ENCODE peak calls at places on chromosomes 16 and 17, in eight cellular contexts. L is testis, K is pancreas, W is uterus, S is body of pancreas, M is HAP-1, T is tibial artery, Y is trophoblast cell. D is an unnamed sample.

GRCh38 chr16:12141073-12141472 is 164.5 kb downstream of the SNX29 start:
- DNase-seq in L (no peak), K (no peak), W (no peak), S (no peak), M (no peak), T (no peak), Y (no peak), D (no peak)

GRCh38 chr17:50184057-50184456 is 17.4 kb downstream of the COL1A1 start:
- DNase-seq in L (no peak), K (no peak), W (no peak), S (no peak), M (no peak), T (no peak), Y (no peak), D (no peak)

GRCh38 chr16:9092282-9092962 is 978 bp downstream of the HAPSTR1 start:
- DNase-seq in L (peak; percentile 31), K (peak; percentile 51), W (peak; percentile 47), S (peak; percentile 30), M (no peak), T (peak; percentile 36), Y (peak; percentile 8), D (peak; percentile 88)

GRCh38 chr16:85393674-85394510 is 219.2 kb upstream of the GSE1 start:
- DNase-seq in L (peak; percentile 53), K (peak; percentile 63), W (peak; percentile 80), S (peak; percentile 63), M (peak; percentile 30), T (peak; percentile 26), Y (peak; percentile 30), D (peak; percentile 86)

GRCh38 chr17:38705803-38706624 is 941 bp downstream of the MLLT6 start:
- DNase-seq in L (peak; percentile 73), K (peak; percentile 60), W (peak; percentile 72), S (peak; percentile 53), M (peak; percentile 84), T (peak; percentile 73), Y (no peak), D (peak; percentile 86)

GRCh38 chr17:51120357-51120738 is 320 bp downstream of the SPAG9 start:
- DNase-seq in L (peak; percentile 53), K (no peak), W (no peak), S (peak; percentile 67), M (no peak), T (no peak), Y (peak; percentile 27), D (no peak)

GRCh38 chr17:59914274-59914854 is 21.4 kb downstream of the RPS6KB1 start:
- DNase-seq in L (peak; percentile 22), K (no peak), W (no peak), S (no peak), M (peak; percentile 56), T (no peak), Y (no peak), D (no peak)

GRCh38 chr17:64005734-64006167 is 7.6 kb downstream of the PRR29 start:
- DNase-seq in L (no peak), K (no peak), W (no peak), S (peak; percentile 48), M (no peak), T (no peak), Y (no peak), D (peak; percentile 80)

GRCh38 chr17:17347234-17347955 is 44.2 kb downstream of the NT5M start:
- DNase-seq in L (no peak), K (no peak), W (no peak), S (no peak), M (no peak), T (no peak), Y (no peak), D (no peak)

GRCh38 chr17:65101371-65101770 is 35.8 kb upstream of the RGS9 start:
- DNase-seq in L (no peak), K (no peak), W (no peak), S (no peak), M (no peak), T (no peak), Y (no peak), D (no peak)

GRCh38 chr16:30087181-30087898 is 4.4 kb downstream of the TBX6 start:
- DNase-seq in L (no peak), K (peak; percentile 15), W (no peak), S (no peak), M (no peak), T (no peak), Y (no peak), D (no peak)

GRCh38 chr16:31505483-31505882 is 2.7 kb downstream of the RUSF1 start:
- DNase-seq in L (no peak), K (no peak), W (no peak), S (no peak), M (no peak), T (no peak), Y (no peak), D (no peak)

GRCh38 chr17:42891539-42892152 is 9.0 kb upstream of the G6PC1 start:
- DNase-seq in L (peak; percentile 65), K (no peak), W (peak; percentile 46), S (peak; percentile 50), M (no peak), T (peak; percentile 66), Y (no peak), D (peak; percentile 88)

GRCh38 chr17:57984936-57985674 is 2.9 kb downstream of the VEZF1 start:
- DNase-seq in L (no peak), K (no peak), W (no peak), S (no peak), M (no peak), T (no peak), Y (peak; percentile 28), D (no peak)

GRCh38 chr17:30449480-30449879 is 27.7 kb upstream of the GOSR1 start:
- DNase-seq in L (no peak), K (peak; percentile 11), W (peak; percentile 36), S (peak; percentile 21), M (no peak), T (peak; percentile 26), Y (no peak), D (no peak)

GRCh38 chr17:28276011-28276410 is 43.0 kb upstream of the TMEM97 start:
- DNase-seq in L (peak; percentile 36), K (no peak), W (no peak), S (peak; percentile 38), M (no peak), T (no peak), Y (no peak), D (no peak)

GRCh38 chr16:20510323-20510722 is 59.0 kb downstream of the ACSM2A start:
- DNase-seq in L (no peak), K (no peak), W (no peak), S (no peak), M (no peak), T (no peak), Y (no peak), D (no peak)

GRCh38 chr16:57566436-57566835 is 24.0 kb downstream of the ADGRG5 start:
- DNase-seq in L (no peak), K (no peak), W (no peak), S (no peak), M (no peak), T (no peak), Y (no peak), D (no peak)

GRCh38 chr16:89308391-89309333 is 91.2 kb downstream of the ZNF778 start:
- DNase-seq in L (no peak), K (no peak), W (no peak), S (no peak), M (no peak), T (no peak), Y (peak; percentile 19), D (peak; percentile 51)

GRCh38 chr17:57401556-57402488 is 145.5 kb downstream of the MSI2 start:
- DNase-seq in L (no peak), K (no peak), W (no peak), S (no peak), M (no peak), T (no peak), Y (no peak), D (no peak)

GRCh38 chr16:85699628-85700027 is 10.9 kb upstream of the GINS2 start:
- DNase-seq in L (no peak), K (no peak), W (no peak), S (peak; percentile 62), M (no peak), T (no peak), Y (peak; percentile 57), D (no peak)

GRCh38 chr16:66848172-66848571 is 4.0 kb downstream of the CA7 start:
- DNase-seq in L (no peak), K (no peak), W (peak; percentile 3), S (no peak), M (no peak), T (no peak), Y (no peak), D (no peak)

GRCh38 chr17:62981933-62982332 is 15.9 kb downstream of the TANC2 start:
- DNase-seq in L (no peak), K (no peak), W (no peak), S (no peak), M (no peak), T (no peak), Y (no peak), D (no peak)

GRCh38 chr16:11254913-11255736 is 879 bp downstream of the SOCS1 start:
- DNase-seq in L (peak; percentile 53), K (peak; percentile 42), W (peak; percentile 59), S (peak; percentile 49), M (peak; percentile 28), T (peak; percentile 31), Y (peak; percentile 42), D (peak; percentile 85)

GRCh38 chr17:81242421-81243332 is 3.6 kb downstream of the NDUFAF8 start:
- DNase-seq in L (no peak), K (no peak), W (no peak), S (no peak), M (no peak), T (no peak), Y (no peak), D (peak; percentile 72)
- H3K4me1 ChIP-seq in L (peaks cover 18% of the 10 kb centered on the region), K (no peaks in the 10 kb centered on the region), W (no peaks in the 10 kb centered on the region), S (peaks cover 22% of the 10 kb centered on the region), M (peaks cover 3% of the 10 kb centered on the region), T (no peaks in the 10 kb centered on the region), Y (peaks cover 22% of the 10 kb centered on the region), D (peaks cover 8% of the 10 kb centered on the region)

GRCh38 chr17:76974721-76975120 is 106.5 kb downstream of the MGAT5B start:
- DNase-seq in L (no peak), K (no peak), W (no peak), S (no peak), M (no peak), T (no peak), Y (no peak), D (no peak)
- H3K9me3 ChIP-seq in L (no peaks in the 10 kb centered on the region), K (no peaks in the 10 kb centered on the region), W (no peaks in the 10 kb centered on the region), S (no peaks in the 10 kb centered on the region), M (no peaks in the 10 kb centered on the region), T (no peaks in the 10 kb centered on the region), Y (peaks cover 9% of the 10 kb centered on the region), D (no peaks in the 10 kb centered on the region)

GRCh38 chr17:80992077-80992947 is 671 bp downstream of the CHMP6 start:
- DNase-seq in L (no peak), K (no peak), W (no peak), S (peak; percentile 33), M (no peak), T (no peak), Y (no peak), D (peak; percentile 80)
- H3K4me1 ChIP-seq in L (peaks cover 19% of the 10 kb centered on the region), K (no peaks in the 10 kb centered on the region), W (no peaks in the 10 kb centered on the region), S (peaks cover 35% of the 10 kb centered on the region), M (no peaks in the 10 kb centered on the region), T (no peaks in the 10 kb centered on the region), Y (peaks cover 3% of the 10 kb centered on the region), D (peaks cover 9% of the 10 kb centered on the region)

GRCh38 chr16:65278874-65279273 is 157.0 kb upstream of the CDH11 start:
- DNase-seq in L (no peak), K (no peak), W (no peak), S (no peak), M (no peak), T (no peak), Y (no peak), D (no peak)

DNA sequence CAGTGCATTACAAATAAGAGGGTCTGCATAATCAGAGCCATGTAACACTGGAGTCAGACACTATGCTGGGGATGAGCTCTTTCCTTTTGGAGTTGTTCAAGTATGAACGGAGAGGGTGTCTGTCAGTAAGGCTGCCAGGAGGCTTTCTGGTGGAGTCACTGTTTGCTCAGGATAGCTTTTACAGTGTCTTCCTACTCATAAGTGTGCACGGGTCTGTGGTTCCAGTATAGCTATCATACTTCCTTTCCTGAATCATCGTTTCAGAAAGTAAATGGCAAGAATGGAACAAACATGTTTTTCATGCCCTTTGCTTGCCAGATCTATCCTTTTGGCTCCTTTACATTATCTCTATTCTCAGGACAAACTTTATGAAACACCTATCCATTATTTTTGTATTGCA is 152.7 kb upstream of the CDH11 start:
- DNase-seq in L (no peak), K (no peak), W (no peak), S (no peak), M (no peak), T (no peak), Y (no peak), D (no peak)
- H3K9me3 ChIP-seq in L (no peaks in the 10 kb centered on the region), K (no peaks in the 10 kb centered on the region), W (no peaks in the 10 kb centered on the region), S (no peaks in the 10 kb centered on the region), M (no peaks in the 10 kb centered on the region), T (no peaks in the 10 kb centered on the region), Y (no peaks in the 10 kb centered on the region), D (no peaks in the 10 kb centered on the region)